ENCODE peak calls at places on chromosomes 13 and 19, in eight cellular contexts. K is colonic mucosa, Z is NT2/D1, Y is heart left ventricle, F is body of pancreas, C is mammary epithelial cell, B is esophagus squamous epithelium, A is GM23248. U is an unnamed sample. For H3K4me1, the result is how much of the 10 kb centered on the place peaks cover.

GRCh38 chr13:105991622-105992254 is 543.7 kb downstream of the EFNB2 start:
- DNase-seq in K (no peak), Z (no peak), Y (no peak), F (peak), C (peak), B (no peak), A (peak), U (no peak)

GRCh38 chr13:73870970-73871935 is 263.0 kb downstream of the KLF12 start:
- DNase-seq in K (no peak), Z (peak), Y (peak), F (no peak), C (no peak), B (no peak), A (peak), U (peak)

GRCh38 chr19:17076539-17076919 is 952 bp downstream of the MYO9B start:
- DNase-seq in K (no peak), Z (no peak), Y (no peak), F (no peak), C (peak), B (no peak), A (peak), U (no peak)

GRCh38 chr13:49908637-49909036 is 27.5 kb downstream of the SPRYD7 start:
- DNase-seq in K (no peak), Z (no peak), Y (no peak), F (no peak), C (no peak), B (no peak), A (no peak), U (no peak)

GRCh38 chr13:93515267-93515666 is 288.7 kb downstream of the GPC6 start:
- DNase-seq in K (no peak), Z (no peak), Y (no peak), F (no peak), C (no peak), B (no peak), A (no peak), U (no peak)

GRCh38 chr19:10418281-10419199 is 1.8 kb upstream of the PDE4A start:
- DNase-seq in K (no peak), Z (no peak), Y (no peak), F (no peak), C (no peak), B (no peak), A (peak), U (no peak)

GRCh38 chr13:91904005-91904404 is 505.6 kb downstream of the GPC5 start:
- DNase-seq in K (no peak), Z (no peak), Y (no peak), F (no peak), C (no peak), B (no peak), A (no peak), U (no peak)

GRCh38 chr13:27625839-27626238 is 4.1 kb downstream of the POLR1D start:
- DNase-seq in K (no peak), Z (no peak), Y (no peak), F (no peak), C (no peak), B (no peak), A (no peak), U (no peak)

GRCh38 chr19:32642771-32643170 is 32.2 kb downstream of the ANKRD27 start:
- DNase-seq in K (no peak), Z (no peak), Y (no peak), F (no peak), C (no peak), B (no peak), A (no peak), U (no peak)

GRCh38 chr19:18612051-18612771 is 459 bp upstream of the TMEM59L start:
- DNase-seq in K (no peak), Z (no peak), Y (no peak), F (no peak), C (no peak), B (no peak), A (no peak), U (no peak)

GRCh38 chr19:46133101-46133627 is 8.7 kb upstream of the IGFL3 start:
- DNase-seq in K (peak), Z (peak), Y (peak), F (peak), C (peak), B (no peak), A (peak), U (peak)

GRCh38 chr19:43727593-43727853 is 11.6 kb downstream of the IRGC start:
- DNase-seq in K (no peak), Z (no peak), Y (no peak), F (no peak), C (no peak), B (no peak), A (no peak), U (no peak)

GRCh38 chr19:32809254-32809653 is 60.3 kb downstream of the SLC7A9 start:
- DNase-seq in K (no peak), Z (no peak), Y (no peak), F (no peak), C (no peak), B (no peak), A (no peak), U (no peak)

DNA sequence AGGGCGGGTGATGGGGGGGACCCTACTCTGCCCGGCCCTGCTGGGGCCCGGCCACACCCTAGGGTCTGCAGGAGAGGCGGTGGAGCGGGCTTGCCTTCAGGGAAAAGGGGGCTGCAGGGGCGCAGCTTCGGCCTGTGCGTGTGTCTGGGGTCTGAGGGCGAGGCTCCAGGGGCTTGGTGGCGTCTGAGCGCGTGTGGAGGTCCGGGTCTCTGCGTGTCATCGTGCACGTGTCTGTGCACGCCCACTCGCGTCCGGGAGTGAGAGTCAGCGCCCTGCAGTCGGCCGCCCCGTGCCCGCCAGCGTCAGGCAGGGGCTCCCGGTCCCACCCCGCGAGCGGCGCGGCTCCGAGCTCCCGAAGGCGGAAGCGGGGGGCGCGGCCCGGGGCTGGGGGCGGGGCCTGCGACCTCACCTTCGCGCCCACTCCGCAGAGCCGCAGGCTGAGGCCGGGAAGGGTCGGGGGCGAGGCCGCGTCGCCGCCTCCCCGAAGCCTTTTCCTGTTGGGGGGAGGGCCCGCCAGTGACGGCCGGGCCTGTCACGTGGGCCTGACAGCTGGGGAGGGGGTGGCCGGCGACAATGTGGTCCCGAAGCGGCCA is at the start of gene ARHGAP45:
- DNase-seq in K (peak), Z (no peak), Y (peak), F (peak), C (no peak), B (no peak), A (peak), U (no peak)
- H3K4me1 ChIP-seq in K (under half), Z (under half), Y (under half), F (under half), C (under half), B (half or more), A (under half), U (under half)

GRCh38 chr19:2330632-2331284 is 2.3 kb downstream of the SPPL2B start:
- DNase-seq in K (peak), Z (no peak), Y (no peak), F (peak), C (no peak), B (no peak), A (no peak), U (no peak)
- H3K4me1 ChIP-seq in K (under half), Z (under half), Y (under half), F (half or more), C (under half), B (half or more), A (under half), U (under half)

DNA sequence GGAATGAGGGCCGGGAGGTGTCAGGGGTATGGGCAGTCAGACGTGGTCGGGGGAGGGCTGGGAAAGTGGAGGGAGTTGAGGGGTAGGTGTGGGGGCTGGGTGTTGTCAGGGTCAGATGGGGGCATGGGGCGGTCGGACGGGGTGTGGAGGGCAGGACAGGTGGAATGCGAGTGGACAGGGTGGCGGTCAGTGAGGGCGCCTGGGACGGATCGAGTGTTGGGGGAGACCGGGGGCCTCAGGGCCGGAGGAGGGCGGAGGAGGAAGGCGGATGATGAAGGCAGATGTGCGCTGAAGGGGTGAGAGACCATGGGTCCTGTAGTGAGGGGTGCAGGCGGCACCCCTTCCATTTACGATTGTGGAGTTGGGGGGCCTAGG is 5.7 kb downstream of the TBCB start:
- DNase-seq in K (no peak), Z (no peak), Y (no peak), F (no peak), C (no peak), B (no peak), A (no peak), U (no peak)
- H3K4me1 ChIP-seq in K (under half), Z (under half), Y (under half), F (under half), C (under half), B (under half), A (under half), U (under half)

DNA sequence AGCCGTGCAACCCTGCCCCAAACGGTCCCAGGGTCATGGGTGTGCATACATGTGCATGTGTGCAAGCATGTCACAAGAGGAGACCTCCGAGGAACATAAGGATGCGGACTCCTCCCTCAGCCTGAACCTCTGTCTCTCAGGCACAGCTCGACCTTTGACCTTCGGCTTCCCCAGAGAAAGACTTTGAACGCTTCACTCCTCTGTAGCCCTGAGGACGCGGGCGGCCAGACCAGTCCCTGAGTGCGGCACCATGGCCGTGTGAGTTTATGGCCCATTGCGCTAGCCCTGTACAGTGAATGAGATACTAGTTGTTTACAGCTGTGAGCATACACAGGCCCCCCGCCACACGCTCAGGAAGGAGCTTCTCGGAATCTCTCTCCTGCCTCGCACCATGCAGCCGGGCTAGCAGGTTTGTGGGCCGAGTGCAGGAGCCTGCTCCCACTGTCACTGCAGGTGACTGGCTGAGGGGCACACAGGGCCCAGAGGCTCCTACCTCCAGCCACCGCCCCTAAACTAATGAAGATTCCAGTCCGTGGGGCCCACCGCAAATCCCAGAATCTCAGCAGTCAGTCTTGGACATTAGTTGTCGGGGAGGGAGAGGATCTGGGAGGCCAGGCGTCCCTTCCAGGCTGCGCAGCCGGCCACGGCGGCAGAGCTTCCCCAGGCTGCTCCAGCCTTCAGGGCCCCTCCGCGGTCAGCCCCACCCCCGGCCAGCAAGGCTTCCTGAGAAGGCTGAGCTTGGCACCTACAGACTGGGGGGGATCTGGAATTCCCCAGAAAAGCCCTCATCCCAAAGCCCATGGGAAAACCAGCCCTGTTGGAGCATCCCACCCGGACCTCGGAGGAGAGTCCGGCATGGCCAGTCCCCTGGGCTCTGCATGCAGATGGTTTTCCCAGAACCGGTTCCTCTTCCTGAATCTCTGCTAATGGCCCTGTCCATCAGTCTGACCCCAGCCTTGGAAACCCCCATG is 10.6 kb downstream of the RASA3 start:
- DNase-seq in K (no peak), Z (no peak), Y (no peak), F (no peak), C (no peak), B (no peak), A (no peak), U (no peak)
- H3K4me1 ChIP-seq in K (under half), Z (under half), Y (under half), F (under half), C (under half), B (half or more), A (under half), U (under half)

GRCh38 chr19:1395194-1396018 is 5.9 kb downstream of the GAMT start:
- DNase-seq in K (no peak), Z (no peak), Y (no peak), F (peak), C (no peak), B (no peak), A (no peak), U (no peak)

GRCh38 chr19:1396019-1396767 is 5.1 kb downstream of the GAMT start:
- DNase-seq in K (no peak), Z (no peak), Y (no peak), F (no peak), C (no peak), B (no peak), A (peak), U (no peak)

GRCh38 chr19:1399079-1399478 is 2.3 kb downstream of the GAMT start:
- DNase-seq in K (no peak), Z (no peak), Y (no peak), F (no peak), C (no peak), B (no peak), A (no peak), U (no peak)

GRCh38 chr19:1397838-1398237 is 3.5 kb downstream of the GAMT start:
- DNase-seq in K (no peak), Z (no peak), Y (no peak), F (no peak), C (no peak), B (no peak), A (no peak), U (no peak)

DNA sequence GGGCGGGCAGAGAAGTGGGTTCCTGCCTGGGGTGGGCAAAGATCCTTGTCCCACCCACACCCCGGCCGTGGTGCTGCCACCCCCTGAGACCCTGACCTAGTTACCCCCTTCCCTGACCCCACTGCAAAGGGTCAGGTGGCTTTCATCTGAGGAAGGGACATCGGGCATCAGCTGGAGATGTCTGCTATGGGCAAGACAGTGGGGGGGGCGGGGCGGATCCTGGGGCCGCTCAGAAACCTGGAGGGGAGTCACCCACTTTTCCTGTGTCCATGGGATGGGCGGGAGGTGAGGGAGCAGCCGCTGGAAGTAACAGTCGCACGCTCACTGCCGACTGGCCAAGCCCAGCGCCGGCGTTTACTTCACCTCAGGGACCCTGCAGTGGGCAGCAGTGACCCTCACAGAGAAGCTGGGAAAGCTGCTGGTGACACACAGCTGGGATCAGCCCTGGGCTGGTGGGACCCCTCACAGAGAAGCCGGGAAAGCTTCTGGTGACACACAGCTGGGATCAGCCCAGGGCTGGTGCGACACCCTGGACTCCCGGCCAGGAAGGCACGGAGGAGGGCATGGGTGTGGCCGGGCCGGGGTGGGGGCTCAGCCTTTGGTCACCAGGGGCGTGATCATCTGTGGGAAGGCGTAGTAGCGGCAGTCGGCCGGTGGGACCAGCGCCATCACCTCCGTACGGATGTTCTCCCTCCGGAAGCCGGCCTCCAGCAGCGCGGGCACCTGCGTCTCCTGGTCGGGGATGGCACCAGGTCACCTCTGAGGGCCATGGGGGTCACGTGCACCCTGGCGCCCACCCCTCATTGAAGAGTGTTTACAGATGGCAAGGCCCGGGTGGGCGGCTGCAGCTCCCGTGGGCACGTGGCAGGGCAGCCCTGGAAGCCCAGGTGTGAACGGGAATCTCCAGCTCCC is 4.3 kb downstream of the GAMT start:
- DNase-seq in K (no peak), Z (no peak), Y (no peak), F (no peak), C (no peak), B (no peak), A (peak), U (no peak)
- H3K4me1 ChIP-seq in K (under half), Z (under half), Y (under half), F (half or more), C (under half), B (half or more), A (under half), U (under half)

U was measured in adrenal gland.